ENCODE peak calls at places on chromosome 19, in seven cellular contexts. E, K, L, W, Q, Y and Z are unnamed samples.

GRCh38 chr19:40521276-40521675 is 54.5 kb downstream of the SPTBN4 start:
- DNase-seq in L (no peak), Q (no peak), W (peak; percentile 34), K (no peak), E (no peak), Y (no peak), Z (no peak)

GRCh38 chr19:1252818-1253513 is 4.6 kb downstream of the MIDN start:
- DNase-seq in E (peak; percentile 51), W (peak; percentile 94), Y (no peak), L (peak; percentile 96), Q (peak; percentile 76), K (peak; percentile 97), Z (peak; percentile 80)

GRCh38 chr19:51811344-51811743 is 16.4 kb downstream of the FPR3 start:
- DNase-seq in K (no peak), L (no peak), W (peak; percentile 69), E (no peak), Q (no peak), Y (no peak), Z (no peak)

GRCh38 chr19:55082023-55082851 is 6.6 kb downstream of the EPS8L1 start:
- DNase-seq in Y (peak; percentile 82), Q (peak; percentile 48), W (no peak), E (no peak), L (no peak), K (peak; percentile 54), Z (no peak)

GRCh38 chr19:57473646-57474045 is 3.7 kb downstream of the ZNF772 start:
- DNase-seq in Y (no peak), E (no peak), Q (no peak), K (no peak), W (no peak), L (no peak), Z (no peak)

GRCh38 chr19:7743425-7743841 is 3.9 kb downstream of the CD209 start:
- DNase-seq in Q (no peak), W (no peak), E (no peak), K (no peak), L (no peak), Y (no peak), Z (no peak)

GRCh38 chr19:38134538-38135149 is 89.4 kb downstream of the DPF1 start:
- DNase-seq in W (no peak), E (no peak), Q (peak; percentile 31), Y (peak; percentile 63), K (peak; percentile 42), L (no peak), Z (no peak)

GRCh38 chr19:11192957-11193939 is 4.1 kb downstream of the KANK2 start:
- DNase-seq in Y (no peak), W (no peak), L (no peak), K (no peak), E (no peak), Q (no peak), Z (no peak)

GRCh38 chr19:18612051-18612771 is 459 bp upstream of the TMEM59L start:
- DNase-seq in K (peak; percentile 16), Y (no peak), E (no peak), Q (no peak), W (no peak), L (no peak), Z (no peak)

GRCh38 chr19:57689750-57690149 is 8.0 kb downstream of the ZNF551 start:
- DNase-seq in W (no peak), L (no peak), E (no peak), Y (no peak), K (no peak), Q (no peak), Z (no peak)

GRCh38 chr19:39826311-39826945 is 7.5 kb downstream of the DYRK1B start:
- DNase-seq in W (no peak), K (no peak), L (no peak), Y (no peak), Q (no peak), E (no peak), Z (no peak)

GRCh38 chr19:21750586-21751128 is 16.7 kb downstream of the ZNF100 start:
- DNase-seq in W (no peak), E (no peak), Y (no peak), L (no peak), Q (no peak), K (no peak), Z (no peak)

GRCh38 chr19:18895038-18895827 is 725 bp downstream of the CERS1 start:
- DNase-seq in Y (peak; percentile 100), W (peak; percentile 89), K (peak; percentile 70), Q (no peak), E (no peak), L (no peak), Z (no peak)

GRCh38 chr19:49149652-49150105 is 5.5 kb downstream of the HRC start:
- DNase-seq in W (peak; percentile 56), Y (peak; percentile 63), K (peak; percentile 92), E (no peak), L (no peak), Q (no peak), Z (peak; percentile 58)